ENCODE peak calls at places on chromosomes 7 and 10, in eight cellular contexts. One of them, this sample, is unnamed.

GRCh38 chr10:124012583-124012982 is 80.8 kb downstream of the CHST15 start:
- DNase-seq in effector memory CD8-positive, alpha-beta T cell: no peak
- DNase-seq in NCI-H82: no peak
- DNase-seq in activated CD8-positive, alpha-beta memory T cell treated with anti-CD3 and anti-CD28 coated beads for 24 hours: no peak
- DNase-seq in AG09319: no peak
- DNase-seq in Calu3: no peak
- DNase-seq in SK-N-MC: no peak
- DNase-seq in EL: no peak
- DNase-seq in this sample: no peak

GRCh38 chr7:84070101-84070500 is 124.5 kb downstream of the SEMA3A start:
- DNase-seq in effector memory CD8-positive, alpha-beta T cell: no peak
- DNase-seq in NCI-H82: no peak
- DNase-seq in activated CD8-positive, alpha-beta memory T cell treated with anti-CD3 and anti-CD28 coated beads for 24 hours: no peak
- DNase-seq in AG09319: no peak
- DNase-seq in Calu3: no peak
- DNase-seq in SK-N-MC: peak
- DNase-seq in EL: no peak
- DNase-seq in this sample: no peak

GRCh38 chr10:23081891-23082290 is 13.5 kb upstream of the MSRB2 start:
- DNase-seq in effector memory CD8-positive, alpha-beta T cell: no peak
- DNase-seq in NCI-H82: no peak
- DNase-seq in activated CD8-positive, alpha-beta memory T cell treated with anti-CD3 and anti-CD28 coated beads for 24 hours: no peak
- DNase-seq in AG09319: no peak
- DNase-seq in Calu3: no peak
- DNase-seq in SK-N-MC: no peak
- DNase-seq in EL: peak
- DNase-seq in this sample: no peak

GRCh38 chr7:18313970-18314369 is 181.6 kb upstream of the HDAC9 start:
- DNase-seq in effector memory CD8-positive, alpha-beta T cell: no peak
- DNase-seq in NCI-H82: peak
- DNase-seq in activated CD8-positive, alpha-beta memory T cell treated with anti-CD3 and anti-CD28 coated beads for 24 hours: no peak
- DNase-seq in AG09319: no peak
- DNase-seq in Calu3: no peak
- DNase-seq in SK-N-MC: no peak
- DNase-seq in EL: no peak
- DNase-seq in this sample: no peak

GRCh38 chr7:43639858-43640491 is 57.1 kb downstream of the STK17A start:
- DNase-seq in effector memory CD8-positive, alpha-beta T cell: no peak
- DNase-seq in NCI-H82: peak
- DNase-seq in activated CD8-positive, alpha-beta memory T cell treated with anti-CD3 and anti-CD28 coated beads for 24 hours: no peak
- DNase-seq in AG09319: peak
- DNase-seq in Calu3: peak
- DNase-seq in SK-N-MC: no peak
- DNase-seq in EL: peak
- DNase-seq in this sample: no peak

GRCh38 chr7:1073211-1073977 is 14.5 kb upstream of the GPER1 start:
- DNase-seq in effector memory CD8-positive, alpha-beta T cell: no peak
- DNase-seq in NCI-H82: no peak
- DNase-seq in activated CD8-positive, alpha-beta memory T cell treated with anti-CD3 and anti-CD28 coated beads for 24 hours: no peak
- DNase-seq in AG09319: no peak
- DNase-seq in Calu3: no peak
- DNase-seq in SK-N-MC: no peak
- DNase-seq in EL: no peak
- DNase-seq in this sample: peak

GRCh38 chr7:40829201-40829600 is 694.4 kb downstream of the SUGCT start:
- DNase-seq in effector memory CD8-positive, alpha-beta T cell: no peak
- DNase-seq in NCI-H82: no peak
- DNase-seq in activated CD8-positive, alpha-beta memory T cell treated with anti-CD3 and anti-CD28 coated beads for 24 hours: no peak
- DNase-seq in AG09319: no peak
- DNase-seq in Calu3: no peak
- DNase-seq in SK-N-MC: no peak
- DNase-seq in EL: no peak
- DNase-seq in this sample: no peak

GRCh38 chr10:6382081-6382480 is 179.3 kb downstream of the PFKFB3 start:
- DNase-seq in effector memory CD8-positive, alpha-beta T cell: no peak
- DNase-seq in NCI-H82: no peak
- DNase-seq in activated CD8-positive, alpha-beta memory T cell treated with anti-CD3 and anti-CD28 coated beads for 24 hours: peak
- DNase-seq in AG09319: peak
- DNase-seq in Calu3: no peak
- DNase-seq in SK-N-MC: no peak
- DNase-seq in EL: no peak
- DNase-seq in this sample: no peak

GRCh38 chr10:94074462-94074861 is 80.7 kb downstream of the PLCE1 start:
- DNase-seq in effector memory CD8-positive, alpha-beta T cell: no peak
- DNase-seq in NCI-H82: no peak
- DNase-seq in activated CD8-positive, alpha-beta memory T cell treated with anti-CD3 and anti-CD28 coated beads for 24 hours: no peak
- DNase-seq in AG09319: no peak
- DNase-seq in Calu3: no peak
- DNase-seq in SK-N-MC: no peak
- DNase-seq in EL: no peak
- DNase-seq in this sample: no peak

GRCh38 chr10:78129211-78129610 is 95.5 kb downstream of the RPS24 start:
- DNase-seq in effector memory CD8-positive, alpha-beta T cell: no peak
- DNase-seq in NCI-H82: no peak
- DNase-seq in activated CD8-positive, alpha-beta memory T cell treated with anti-CD3 and anti-CD28 coated beads for 24 hours: no peak
- DNase-seq in AG09319: no peak
- DNase-seq in Calu3: no peak
- DNase-seq in SK-N-MC: no peak
- DNase-seq in EL: no peak
- DNase-seq in this sample: no peak

GRCh38 chr7:8290645-8291308 is 28.8 kb upstream of the ICA1 start:
- DNase-seq in effector memory CD8-positive, alpha-beta T cell: no peak
- DNase-seq in NCI-H82: no peak
- DNase-seq in activated CD8-positive, alpha-beta memory T cell treated with anti-CD3 and anti-CD28 coated beads for 24 hours: no peak
- DNase-seq in AG09319: no peak
- DNase-seq in Calu3: peak
- DNase-seq in SK-N-MC: peak
- DNase-seq in EL: no peak
- DNase-seq in this sample: no peak

GRCh38 chr10:53601260-53601875 is 828.8 kb upstream of the MBL2 start:
- DNase-seq in effector memory CD8-positive, alpha-beta T cell: no peak
- DNase-seq in NCI-H82: peak
- DNase-seq in activated CD8-positive, alpha-beta memory T cell treated with anti-CD3 and anti-CD28 coated beads for 24 hours: no peak
- DNase-seq in AG09319: no peak
- DNase-seq in Calu3: no peak
- DNase-seq in SK-N-MC: peak
- DNase-seq in EL: peak
- DNase-seq in this sample: peak

This sample was measured in nephron progenitor cell.